ENCODE peak calls at places on chromosomes 16 and 17, in ten cellular contexts. One of them, this sample, is unnamed.

GRCh38 chr16:62066747-62067146 is 30.5 kb upstream of the CDH8 start:
- DNase-seq in GM23338: no peak
- DNase-seq in H9: no peak
- DNase-seq in GM23248: no peak
- DNase-seq in PC-9: no peak
- DNase-seq in H1: no peak
- DNase-seq in HepG2: no peak
- DNase-seq in PC-3: no peak
- DNase-seq in osteoblast: no peak
- DNase-seq in SK-N-SH: no peak
- DNase-seq in this sample: no peak

GRCh38 chr17:51118330-51119195 is 2.1 kb downstream of the SPAG9 start:
- DNase-seq in GM23338: no peak
- DNase-seq in H9: no peak
- DNase-seq in GM23248: peak; percentile 14
- DNase-seq in PC-9: no peak
- DNase-seq in H1: no peak
- DNase-seq in HepG2: peak; percentile 77
- DNase-seq in PC-3: peak; percentile 37
- DNase-seq in osteoblast: no peak
- DNase-seq in SK-N-SH: peak; percentile 25
- DNase-seq in this sample: no peak

GRCh38 chr17:2042355-2042929 is 620 bp downstream of the OVCA2 start:
- DNase-seq in GM23338: peak; percentile 46
- DNase-seq in H9: peak; percentile 62
- DNase-seq in GM23248: peak; percentile 77
- DNase-seq in PC-9: no peak
- DNase-seq in H1: no peak
- DNase-seq in HepG2: no peak
- DNase-seq in PC-3: no peak
- DNase-seq in osteoblast: peak; percentile 91
- DNase-seq in SK-N-SH: peak; percentile 65
- DNase-seq in this sample: no peak

GRCh38 chr17:81084691-81085419 is 49.9 kb downstream of the BAIAP2 start:
- DNase-seq in GM23338: no peak
- DNase-seq in H9: no peak
- DNase-seq in GM23248: no peak
- DNase-seq in PC-9: no peak
- DNase-seq in H1: no peak
- DNase-seq in HepG2: no peak
- DNase-seq in PC-3: no peak
- DNase-seq in osteoblast: no peak
- DNase-seq in SK-N-SH: no peak
- DNase-seq in this sample: no peak

GRCh38 chr17:12743046-12743445 is 46.3 kb upstream of the ARHGAP44 start:
- DNase-seq in GM23338: no peak
- DNase-seq in H9: peak; percentile 7
- DNase-seq in GM23248: no peak
- DNase-seq in PC-9: no peak
- DNase-seq in H1: no peak
- DNase-seq in HepG2: no peak
- DNase-seq in PC-3: no peak
- DNase-seq in osteoblast: no peak
- DNase-seq in SK-N-SH: no peak
- DNase-seq in this sample: no peak

GRCh38 chr16:84738255-84739038 is 38.6 kb downstream of the USP10 start:
- DNase-seq in GM23338: peak; percentile 95
- DNase-seq in H9: peak; percentile 79
- DNase-seq in GM23248: peak; percentile 78
- DNase-seq in PC-9: no peak
- DNase-seq in H1: peak; percentile 91
- DNase-seq in HepG2: peak; percentile 78
- DNase-seq in PC-3: peak; percentile 80
- DNase-seq in osteoblast: peak; percentile 66
- DNase-seq in SK-N-SH: peak; percentile 74
- DNase-seq in this sample: peak; percentile 72

GRCh38 chr17:60630352-60630751 is 30.4 kb downstream of the PPM1D start:
- DNase-seq in GM23338: no peak
- DNase-seq in H9: no peak
- DNase-seq in GM23248: no peak
- DNase-seq in PC-9: no peak
- DNase-seq in H1: no peak
- DNase-seq in HepG2: no peak
- DNase-seq in PC-3: no peak
- DNase-seq in osteoblast: peak; percentile 18
- DNase-seq in SK-N-SH: no peak
- DNase-seq in this sample: no peak

GRCh38 chr16:83615981-83616380 is 191.8 kb upstream of the HSBP1 start:
- DNase-seq in GM23338: no peak
- DNase-seq in H9: peak; percentile 0
- DNase-seq in GM23248: peak; percentile 32
- DNase-seq in PC-9: no peak
- DNase-seq in H1: no peak
- DNase-seq in HepG2: no peak
- DNase-seq in PC-3: no peak
- DNase-seq in osteoblast: no peak
- DNase-seq in SK-N-SH: no peak
- DNase-seq in this sample: no peak

GRCh38 chr16:80962879-80963278 is 43.8 kb downstream of the CMC2 start:
- DNase-seq in GM23338: no peak
- DNase-seq in H9: no peak
- DNase-seq in GM23248: no peak
- DNase-seq in PC-9: no peak
- DNase-seq in H1: no peak
- DNase-seq in HepG2: no peak
- DNase-seq in PC-3: no peak
- DNase-seq in osteoblast: no peak
- DNase-seq in SK-N-SH: no peak
- DNase-seq in this sample: no peak
- H2AFZ ChIP-seq in GM23338: no peak overlapping the region
- H2AFZ ChIP-seq in H9: no peak overlapping the region
- H2AFZ ChIP-seq in GM23248: no peak overlapping the region
- H2AFZ ChIP-seq in PC-9: no peak overlapping the region
- H2AFZ ChIP-seq in H1: no peak overlapping the region
- H2AFZ ChIP-seq in HepG2: no peak overlapping the region
- H2AFZ ChIP-seq in PC-3: no peak overlapping the region
- H2AFZ ChIP-seq in osteoblast: no peak overlapping the region
- H2AFZ ChIP-seq in SK-N-SH: no peak overlapping the region
- H2AFZ ChIP-seq in this sample: no peak overlapping the region

GRCh38 chr17:7857724-7858486 is at the start of gene CYB5D1:
- DNase-seq in GM23338: peak; percentile 95
- DNase-seq in H9: peak; percentile 93
- DNase-seq in GM23248: peak; percentile 98
- DNase-seq in PC-9: peak; percentile 73
- DNase-seq in H1: peak; percentile 91
- DNase-seq in HepG2: peak; percentile 90
- DNase-seq in PC-3: peak; percentile 90
- DNase-seq in osteoblast: peak; percentile 93
- DNase-seq in SK-N-SH: peak; percentile 80
- DNase-seq in this sample: peak; percentile 92
- H2AFZ ChIP-seq in GM23338: peak within 1 kb of the TSS; percentile 30
- H2AFZ ChIP-seq in H9: no peak within 1 kb of the TSS
- H2AFZ ChIP-seq in GM23248: peak within 1 kb of the TSS; percentile 84
- H2AFZ ChIP-seq in PC-9: peak within 1 kb of the TSS; percentile 78
- H2AFZ ChIP-seq in H1: peak within 1 kb of the TSS; percentile 100
- H2AFZ ChIP-seq in HepG2: peak within 1 kb of the TSS; percentile 88
- H2AFZ ChIP-seq in PC-3: peak within 1 kb of the TSS; percentile 90
- H2AFZ ChIP-seq in osteoblast: peak within 1 kb of the TSS; percentile 95
- H2AFZ ChIP-seq in SK-N-SH: peak within 1 kb of the TSS; percentile 73
- H2AFZ ChIP-seq in this sample: peak within 1 kb of the TSS; percentile 93

GRCh38 chr16:46748775-46749705 is 896 bp upstream of the MYLK3 start:
- DNase-seq in GM23338: no peak
- DNase-seq in H9: no peak
- DNase-seq in GM23248: no peak
- DNase-seq in PC-9: no peak
- DNase-seq in H1: no peak
- DNase-seq in HepG2: no peak
- DNase-seq in PC-3: no peak
- DNase-seq in osteoblast: no peak
- DNase-seq in SK-N-SH: peak; percentile 30
- DNase-seq in this sample: no peak

GRCh38 chr16:46751381-46751780 is 3.2 kb upstream of the MYLK3 start:
- DNase-seq in GM23338: no peak
- DNase-seq in H9: no peak
- DNase-seq in GM23248: no peak
- DNase-seq in PC-9: no peak
- DNase-seq in H1: no peak
- DNase-seq in HepG2: no peak
- DNase-seq in PC-3: no peak
- DNase-seq in osteoblast: peak; percentile 36
- DNase-seq in SK-N-SH: no peak
- DNase-seq in this sample: no peak

GRCh38 chr16:46745594-46745993 is 2.5 kb downstream of the MYLK3 start:
- DNase-seq in GM23338: peak; percentile 10
- DNase-seq in H9: no peak
- DNase-seq in GM23248: no peak
- DNase-seq in PC-9: no peak
- DNase-seq in H1: no peak
- DNase-seq in HepG2: no peak
- DNase-seq in PC-3: no peak
- DNase-seq in osteoblast: no peak
- DNase-seq in SK-N-SH: no peak
- DNase-seq in this sample: no peak

GRCh38 chr16:46746821-46747776 is 1.0 kb downstream of the MYLK3 start:
- DNase-seq in GM23338: peak; percentile 16
- DNase-seq in H9: peak; percentile 39
- DNase-seq in GM23248: no peak
- DNase-seq in PC-9: no peak
- DNase-seq in H1: no peak
- DNase-seq in HepG2: peak; percentile 74
- DNase-seq in PC-3: no peak
- DNase-seq in osteoblast: peak; percentile 52
- DNase-seq in SK-N-SH: peak; percentile 26
- DNase-seq in this sample: no peak

GRCh38 chr16:46747777-46748651 is at the start of gene MYLK3:
- DNase-seq in GM23338: peak; percentile 78
- DNase-seq in H9: peak; percentile 78
- DNase-seq in GM23248: no peak
- DNase-seq in PC-9: no peak
- DNase-seq in H1: no peak
- DNase-seq in HepG2: peak; percentile 80
- DNase-seq in PC-3: no peak
- DNase-seq in osteoblast: no peak
- DNase-seq in SK-N-SH: no peak
- DNase-seq in this sample: peak; percentile 15
- H2AFZ ChIP-seq in GM23338: peak within 1 kb of the TSS; percentile 47
- H2AFZ ChIP-seq in H9: no peak within 1 kb of the TSS
- H2AFZ ChIP-seq in GM23248: no peak within 1 kb of the TSS
- H2AFZ ChIP-seq in PC-9: no peak within 1 kb of the TSS
- H2AFZ ChIP-seq in H1: no peak within 1 kb of the TSS
- H2AFZ ChIP-seq in HepG2: no peak within 1 kb of the TSS
- H2AFZ ChIP-seq in PC-3: no peak within 1 kb of the TSS
- H2AFZ ChIP-seq in osteoblast: no peak within 1 kb of the TSS
- H2AFZ ChIP-seq in SK-N-SH: no peak within 1 kb of the TSS
- H2AFZ ChIP-seq in this sample: peak within 1 kb of the TSS; percentile 88

DNA sequence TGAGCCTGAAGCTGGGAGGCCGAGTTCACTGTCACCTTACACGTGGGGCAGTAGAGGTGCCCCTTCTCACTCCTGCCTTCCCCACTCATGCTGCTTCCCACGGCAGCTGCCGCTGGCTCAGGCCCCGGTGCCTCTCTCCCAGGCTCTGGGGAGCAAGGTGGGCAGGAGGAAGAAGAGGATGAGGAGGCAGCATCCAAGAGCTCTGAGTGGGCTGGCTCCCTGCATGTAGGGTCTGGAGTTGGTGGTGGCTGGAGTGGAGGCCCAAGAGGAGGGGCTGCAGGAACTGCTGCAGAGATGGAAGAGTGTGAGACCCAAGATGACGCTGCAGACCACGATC is 8.9 kb downstream of the NKIRAS2 start:
- DNase-seq in GM23338: no peak
- DNase-seq in H9: no peak
- DNase-seq in GM23248: no peak
- DNase-seq in PC-9: no peak
- DNase-seq in H1: no peak
- DNase-seq in HepG2: no peak
- DNase-seq in PC-3: no peak
- DNase-seq in osteoblast: peak; percentile 45
- DNase-seq in SK-N-SH: no peak
- DNase-seq in this sample: no peak
- H2AFZ ChIP-seq in GM23338: no peak overlapping the region
- H2AFZ ChIP-seq in H9: no peak overlapping the region
- H2AFZ ChIP-seq in GM23248: no peak overlapping the region
- H2AFZ ChIP-seq in PC-9: no peak overlapping the region
- H2AFZ ChIP-seq in H1: no peak overlapping the region
- H2AFZ ChIP-seq in HepG2: peak overlapping the region; percentile 92
- H2AFZ ChIP-seq in PC-3: no peak overlapping the region
- H2AFZ ChIP-seq in osteoblast: no peak overlapping the region
- H2AFZ ChIP-seq in SK-N-SH: no peak overlapping the region
- H2AFZ ChIP-seq in this sample: peak overlapping the region; percentile 86

GRCh38 chr17:36849871-36850348 is 87.4 kb upstream of the LHX1 start:
- DNase-seq in GM23338: no peak
- DNase-seq in H9: no peak
- DNase-seq in GM23248: peak; percentile 66
- DNase-seq in PC-9: no peak
- DNase-seq in H1: no peak
- DNase-seq in HepG2: no peak
- DNase-seq in PC-3: peak; percentile 25
- DNase-seq in osteoblast: no peak
- DNase-seq in SK-N-SH: no peak
- DNase-seq in this sample: no peak

GRCh38 chr17:36851230-36851629 is 86.0 kb upstream of the LHX1 start:
- DNase-seq in GM23338: no peak
- DNase-seq in H9: no peak
- DNase-seq in GM23248: no peak
- DNase-seq in PC-9: peak; percentile 85
- DNase-seq in H1: no peak
- DNase-seq in HepG2: peak; percentile 19
- DNase-seq in PC-3: peak; percentile 69
- DNase-seq in osteoblast: no peak
- DNase-seq in SK-N-SH: no peak
- DNase-seq in this sample: no peak

GRCh38 chr17:36847293-36847645 is 90.0 kb upstream of the LHX1 start:
- DNase-seq in GM23338: no peak
- DNase-seq in H9: no peak
- DNase-seq in GM23248: no peak
- DNase-seq in PC-9: no peak
- DNase-seq in H1: no peak
- DNase-seq in HepG2: no peak
- DNase-seq in PC-3: no peak
- DNase-seq in osteoblast: no peak
- DNase-seq in SK-N-SH: no peak
- DNase-seq in this sample: no peak

GRCh38 chr17:36848008-36848902 is 89.0 kb upstream of the LHX1 start:
- DNase-seq in GM23338: no peak
- DNase-seq in H9: no peak
- DNase-seq in GM23248: no peak
- DNase-seq in PC-9: no peak
- DNase-seq in H1: no peak
- DNase-seq in HepG2: no peak
- DNase-seq in PC-3: no peak
- DNase-seq in osteoblast: no peak
- DNase-seq in SK-N-SH: no peak
- DNase-seq in this sample: no peak

DNA sequence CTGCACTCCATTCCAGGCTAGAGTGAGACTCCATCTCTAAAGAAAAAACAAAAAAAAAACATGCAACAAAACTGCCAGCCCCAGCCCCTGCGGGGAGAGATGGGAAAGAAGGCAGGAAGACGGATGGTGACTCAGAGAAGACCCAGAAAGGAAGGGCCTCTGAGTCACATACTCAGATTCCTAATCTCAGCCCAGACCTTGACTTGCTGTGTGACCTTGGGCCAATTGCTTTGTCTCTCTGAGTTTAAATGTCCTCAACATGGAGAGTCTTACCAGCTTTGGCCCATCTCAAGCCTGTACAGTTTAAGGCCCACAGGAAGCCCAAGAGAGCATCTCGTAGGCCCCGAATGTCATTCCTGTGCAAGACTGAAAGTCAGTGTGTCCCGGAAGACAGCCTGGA is 86.5 kb upstream of the LHX1 start:
- DNase-seq in GM23338: no peak
- DNase-seq in H9: no peak
- DNase-seq in GM23248: peak; percentile 67
- DNase-seq in PC-9: peak; percentile 61
- DNase-seq in H1: no peak
- DNase-seq in HepG2: no peak
- DNase-seq in PC-3: peak; percentile 63
- DNase-seq in osteoblast: peak; percentile 92
- DNase-seq in SK-N-SH: no peak
- DNase-seq in this sample: no peak
- H2AFZ ChIP-seq in GM23338: no peak overlapping the region
- H2AFZ ChIP-seq in H9: no peak overlapping the region
- H2AFZ ChIP-seq in GM23248: no peak overlapping the region
- H2AFZ ChIP-seq in PC-9: no peak overlapping the region
- H2AFZ ChIP-seq in H1: no peak overlapping the region
- H2AFZ ChIP-seq in HepG2: no peak overlapping the region
- H2AFZ ChIP-seq in PC-3: no peak overlapping the region
- H2AFZ ChIP-seq in osteoblast: no peak overlapping the region
- H2AFZ ChIP-seq in SK-N-SH: peak overlapping the region; percentile 68
- H2AFZ ChIP-seq in this sample: no peak overlapping the region

This sample was measured in neuronal stem cell.